ENCODE peak calls at places on chromosomes 11 and 22, in four cellular contexts. U, M, O and P are unnamed samples.

GRCh38 chr11:41394562-41395160 is 64.8 kb downstream of the LRRC4C start:
- DNase-seq in U (no peak), O (no peak), M (no peak), P (no peak)

GRCh38 chr22:29994027-29994715 is 86.1 kb upstream of the HORMAD2 start:
- DNase-seq in M (no peak), U (no peak), O (no peak), P (no peak)

GRCh38 chr11:66363805-66364535 is 7.6 kb downstream of the SLC29A2 start:
- DNase-seq in O (peak; percentile 81), M (no peak), U (peak; percentile 77), P (peak; percentile 83)

GRCh38 chr22:49962751-49963646 is 2.4 kb downstream of the PIM3 start:
- DNase-seq in U (no peak), M (peak; percentile 35), O (no peak), P (no peak)

GRCh38 chr11:69300124-69301032 is 6.4 kb downstream of the MYEOV start:
- DNase-seq in O (no peak), M (no peak), U (no peak), P (no peak)

GRCh38 chr22:46196268-46196667 is 45.9 kb downstream of the PPARA start:
- DNase-seq in O (no peak), M (peak; percentile 79), U (no peak), P (no peak)

GRCh38 chr22:44338183-44338812 is 25.5 kb upstream of the SHISAL1 start:
- DNase-seq in O (no peak), M (peak; percentile 33), U (no peak), P (no peak)

GRCh38 chr11:5891216-5891800 is 1.7 kb upstream of the OR52E5 start:
- DNase-seq in O (peak; percentile 10), U (no peak), M (no peak), P (no peak)

GRCh38 chr22:37032535-37033460 is 13.3 kb downstream of the MPST start:
- DNase-seq in U (no peak), O (no peak), M (no peak), P (no peak)

GRCh38 chr11:122344281-122344680 is 228.3 kb upstream of the BLID start:
- DNase-seq in M (no peak), O (no peak), U (no peak), P (no peak)

GRCh38 chr11:92482502-92482901 is 257.9 kb downstream of the FAT3 start:
- DNase-seq in U (no peak), O (no peak), M (no peak), P (no peak)

GRCh38 chr11:79430280-79430679 is 10.6 kb downstream of the TENM4 start:
- DNase-seq in M (no peak), O (no peak), U (no peak), P (no peak)

GRCh38 chr11:82701847-82702520 is 31.7 kb downstream of the FAM181B start:
- DNase-seq in U (peak; percentile 64), O (peak; percentile 44), M (no peak), P (peak; percentile 29)

GRCh38 chr22:36435516-36436415 is 45.7 kb downstream of the TXN2 start:
- DNase-seq in U (no peak), O (peak; percentile 54), M (no peak), P (peak; percentile 71)

GRCh38 chr22:21449531-21450319 is 17.5 kb upstream of the TMEM191C start:
- DNase-seq in O (no peak), U (peak; percentile 1), M (no peak), P (no peak)

GRCh38 chr22:50732681-50733080 is 5.3 kb upstream of the ACR start:
- DNase-seq in O (no peak), U (peak; percentile 1), M (peak; percentile 11), P (no peak)

GRCh38 chr11:58573451-58574104 is 2.1 kb downstream of the LPXN start:
- DNase-seq in U (no peak), M (peak; percentile 47), O (peak; percentile 18), P (peak; percentile 27)

GRCh38 chr22:36182871-36183270 is 18.7 kb downstream of the APOL4 start:
- DNase-seq in O (no peak), M (no peak), U (no peak), P (no peak)

GRCh38 chr11:126216526-126217305 is 5.1 kb downstream of the FAM118B start:
- DNase-seq in U (no peak), O (no peak), M (no peak), P (no peak)

GRCh38 chr22:49577168-49578060 is 250.3 kb downstream of the BRD1 start:
- DNase-seq in M (no peak), O (no peak), U (no peak), P (no peak)

GRCh38 chr11:125645871-125646270 is 20.9 kb downstream of the CHEK1 start:
- DNase-seq in M (no peak), O (no peak), U (no peak), P (no peak)

GRCh38 chr22:26848244-26848920 is 191.0 kb downstream of the MIAT start:
- DNase-seq in M (no peak), U (no peak), O (no peak), P (no peak)

GRCh38 chr11:1062075-1062820 is 12.4 kb upstream of the MUC2 start:
- DNase-seq in O (no peak), M (no peak), U (no peak), P (no peak)

GRCh38 chr11:9231848-9232177 is 33.3 kb downstream of the DENND5A start:
- DNase-seq in O (peak; percentile 53), M (no peak), U (no peak), P (peak; percentile 59)

GRCh38 chr22:45628508-45628907 is 43.1 kb upstream of the ATXN10 start:
- DNase-seq in U (no peak), M (no peak), O (no peak), P (no peak)

GRCh38 chr11:110317516-110317932 is 21.1 kb upstream of the RDX start:
- DNase-seq in M (no peak), U (no peak), O (no peak), P (no peak)

GRCh38 chr11:120817131-120817530 is 206.8 kb upstream of the TBCEL start:
- DNase-seq in U (no peak), O (no peak), M (peak; percentile 32), P (no peak)

GRCh38 chr22:31872209-31872608 is 72.1 kb upstream of the YWHAH start:
- DNase-seq in O (no peak), U (peak; percentile 41), M (no peak), P (no peak)
- TF ChIP-seq CTCF in O (no peak), U (no peak), M (peak; percentile 29), P (no peak)

GRCh38 chr11:2139118-2139490 is at the start of gene IGF2:
- DNase-seq in M (no peak), U (no peak), O (peak; percentile 58), P (no peak)
- TF ChIP-seq CTCF in M (no peak), U (no peak), O (no peak), P (no peak)

GRCh38 chr22:20016734-20017621 is at the start of gene ARVCF:
- DNase-seq in M (peak; percentile 95), U (peak; percentile 90), O (peak; percentile 100), P (peak; percentile 98)
- TF ChIP-seq CTCF in M (peak; percentile 53), U (no peak), O (no peak), P (no peak)

DNA sequence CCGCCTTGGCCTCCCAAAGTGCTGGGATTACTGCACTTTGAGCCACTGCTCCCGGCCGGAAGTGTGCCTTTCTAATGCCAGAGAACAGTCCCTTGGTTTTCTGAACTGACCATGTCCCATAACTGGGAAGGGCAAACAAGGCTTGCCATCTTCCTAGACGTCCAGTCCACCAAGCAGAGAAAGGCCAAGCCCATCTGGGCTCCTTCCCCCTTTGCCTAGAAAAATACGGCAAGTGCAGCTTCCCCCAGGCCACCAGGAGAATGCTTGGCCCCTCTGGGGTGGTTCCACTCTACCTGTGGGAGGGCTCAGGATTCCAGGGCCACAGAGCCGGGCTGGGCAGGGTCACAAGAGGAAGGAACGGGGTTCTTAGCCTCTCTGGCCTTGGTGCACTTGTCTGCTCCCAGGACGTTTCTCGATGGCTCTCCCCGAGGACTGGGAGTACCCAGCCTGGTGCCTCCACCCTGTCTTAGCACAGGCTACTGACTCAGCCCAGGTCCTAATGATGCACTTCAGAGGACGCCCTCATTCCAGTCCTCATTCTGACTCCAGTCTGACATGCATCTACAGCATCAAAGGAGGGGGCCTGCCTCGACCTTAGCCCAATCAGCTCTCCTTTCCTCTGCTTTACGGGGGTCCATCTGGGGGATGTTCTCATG is 1.2 kb downstream of the USP2 start:
- DNase-seq in O (no peak), M (no peak), U (no peak), P (no peak)
- TF ChIP-seq CTCF in O (no peak), M (no peak), U (no peak), P (no peak)

GRCh38 chr11:115215694-115216615 is 288.3 kb downstream of the CADM1 start:
- DNase-seq in M (no peak), U (peak; percentile 11), O (no peak), P (no peak)
- TF ChIP-seq CTCF in M (no peak), U (peak; percentile 23), O (no peak), P (peak; percentile 17)

DNA sequence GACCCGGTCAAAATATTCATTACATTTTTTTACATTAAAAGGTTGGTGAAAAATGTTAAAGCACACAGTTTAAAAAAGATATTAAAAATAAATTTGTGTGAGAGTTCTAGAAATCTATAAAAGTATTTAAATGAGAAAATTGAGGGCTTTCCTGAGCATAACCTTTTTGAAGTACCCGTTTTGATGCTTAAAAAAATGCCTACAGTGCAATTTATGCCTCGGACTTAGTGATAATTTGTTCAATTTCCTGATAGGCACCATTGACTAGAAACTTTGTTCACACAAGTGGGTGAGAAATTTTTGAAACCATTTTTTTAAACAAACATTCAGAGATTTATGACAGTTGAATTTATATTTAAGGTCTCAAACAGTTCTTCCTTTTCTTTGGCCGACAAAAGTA is 29.7 kb upstream of the B3GAT1 start:
- DNase-seq in M (no peak), U (no peak), O (no peak), P (no peak)
- TF ChIP-seq CTCF in M (no peak), U (no peak), O (no peak), P (no peak)

DNA sequence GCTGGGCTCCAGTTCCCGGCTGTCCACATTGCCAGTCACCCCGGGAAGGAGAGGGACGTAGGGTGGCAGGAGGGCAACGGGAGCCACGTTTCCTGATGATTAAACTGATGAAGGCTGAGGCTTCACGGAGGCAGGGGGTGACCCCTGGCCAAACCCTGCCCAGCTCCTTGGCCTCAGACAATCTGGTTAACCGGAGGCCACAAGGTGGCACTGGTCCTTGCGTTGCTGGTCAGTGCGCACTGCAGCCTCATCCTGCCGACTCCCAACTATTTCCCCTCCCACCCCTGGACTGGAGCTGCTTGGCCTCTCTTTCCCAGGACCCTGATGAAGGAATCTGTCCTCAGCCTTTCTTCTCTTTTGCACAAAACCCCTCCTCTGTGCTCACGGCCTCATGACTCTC is 75.3 kb downstream of the PDE2A start:
- DNase-seq in O (no peak), M (peak; percentile 55), U (peak; percentile 73), P (no peak)
- TF ChIP-seq CTCF in O (peak; percentile 9), M (peak; percentile 77), U (peak; percentile 44), P (peak; percentile 2)

GRCh38 chr11:88406871-88407270 is 69.3 kb upstream of the CTSC start:
- DNase-seq in M (no peak), O (no peak), U (no peak), P (no peak)
- TF ChIP-seq CTCF in M (no peak), O (no peak), U (no peak), P (no peak)

GRCh38 chr11:57391111-57391510 is 661 bp upstream of the PRG2 start:
- DNase-seq in M (no peak), O (no peak), U (no peak), P (no peak)
- TF ChIP-seq CTCF in M (no peak), O (no peak), U (no peak), P (no peak)